ENCODE peak calls at places on chromosome 14, in six cellular contexts. C is EL, T is lower lobe of right lung, J is kidney epithelial cell, V is lung, S is GM10248. X is an unnamed sample.

GRCh38 chr14:100386121-100386520 is 63.0 kb downstream of the SLC25A47 start:
- DNase-seq in S (no peak), J (no peak), C (peak; percentile 60), V (no peak), T (no peak), X (no peak)

GRCh38 chr14:102949801-102950451 is 27.5 kb downstream of the AMN start:
- DNase-seq in S (no peak), C (no peak), J (no peak), V (no peak), T (no peak), X (no peak)

GRCh38 chr14:49984419-49984818 is 91.5 kb downstream of the ARF6 start:
- DNase-seq in C (no peak), T (no peak), S (no peak), V (no peak), J (no peak), X (no peak)

GRCh38 chr14:61911534-61911933 is 149.3 kb downstream of the SNAPC1 start:
- DNase-seq in J (no peak), T (no peak), V (no peak), C (no peak), S (no peak), X (no peak)

GRCh38 chr14:103074699-103075341 is 9.2 kb upstream of the LBHD2 start:
- DNase-seq in T (peak; percentile 96), J (no peak), S (peak; percentile 35), V (peak; percentile 82), C (no peak), X (peak; percentile 24)

GRCh38 chr14:100486025-100486828 is 101.0 kb downstream of the BEGAIN start:
- DNase-seq in J (no peak), S (peak; percentile 77), T (peak; percentile 60), C (peak; percentile 89), V (no peak), X (peak; percentile 65)

GRCh38 chr14:90567991-90568390 is 171.2 kb downstream of the CALM1 start:
- DNase-seq in T (no peak), J (no peak), S (no peak), V (no peak), C (no peak), X (no peak)

GRCh38 chr14:69711065-69711464 is 55.9 kb upstream of the SRSF5 start:
- DNase-seq in V (no peak), C (no peak), T (peak; percentile 68), J (no peak), S (no peak), X (no peak)

GRCh38 chr14:67532998-67533753 is at the start of gene PLEKHH1:
- DNase-seq in S (peak; percentile 75), J (no peak), T (peak; percentile 85), V (peak; percentile 65), C (peak; percentile 84), X (peak; percentile 58)

GRCh38 chr14:99628832-99629618 is 15.9 kb upstream of the HHIPL1 start:
- DNase-seq in S (peak; percentile 85), J (no peak), V (peak; percentile 74), C (peak; percentile 72), T (peak; percentile 85), X (peak; percentile 75)

GRCh38 chr14:106039400-106039799 is 513.0 kb downstream of the TMEM121 start:
- DNase-seq in C (no peak), J (no peak), T (peak; percentile 65), V (peak; percentile 45), S (peak; percentile 22), X (peak; percentile 48)

GRCh38 chr14:79093542-79093941 is 923.4 kb downstream of the NRXN3 start:
- DNase-seq in V (no peak), S (no peak), C (peak; percentile 33), J (no peak), T (no peak), X (no peak)

GRCh38 chr14:59228416-59228815 is 39.9 kb downstream of the DAAM1 start:
- DNase-seq in J (no peak), S (no peak), T (no peak), V (no peak), C (no peak), X (no peak)

GRCh38 chr14:43669355-43669754 is 837.7 kb downstream of the FSCB start:
- DNase-seq in V (no peak), C (no peak), S (no peak), T (no peak), J (no peak), X (no peak)

GRCh38 chr14:100261621-100262020 is 22.7 kb downstream of the YY1 start:
- DNase-seq in V (no peak), J (no peak), S (no peak), T (no peak), C (no peak), X (peak; percentile 61)

GRCh38 chr14:106094654-106095189 is 568.3 kb downstream of the TMEM121 start:
- DNase-seq in V (no peak), C (peak; percentile 1), T (no peak), J (no peak), S (peak; percentile 59), X (no peak)

GRCh38 chr14:72665259-72665658 is 228.6 kb downstream of the DPF3 start:
- DNase-seq in J (peak; percentile 98), V (no peak), S (no peak), C (peak; percentile 99), T (no peak), X (peak; percentile 16)

GRCh38 chr14:75318353-75318752 is 39.7 kb downstream of the FOS start:
- DNase-seq in S (no peak), J (no peak), T (no peak), V (no peak), C (no peak), X (no peak)

GRCh38 chr14:102097441-102098135 is 10.7 kb upstream of the HSP90AA1 start:
- DNase-seq in V (no peak), S (no peak), J (no peak), T (no peak), C (no peak), X (no peak)

GRCh38 chr14:93013368-93013719 is 90.4 kb downstream of the CHGA start:
- DNase-seq in C (peak; percentile 76), S (peak; percentile 57), T (no peak), V (no peak), J (no peak), X (peak; percentile 19)

GRCh38 chr14:65847065-65847847 is 434.7 kb downstream of the FUT8 start:
- DNase-seq in C (no peak), S (peak; percentile 42), T (no peak), J (no peak), V (no peak), X (peak; percentile 75)

GRCh38 chr14:90301580-90302181 is 30.1 kb downstream of the NRDE2 start:
- DNase-seq in V (no peak), C (peak; percentile 50), T (no peak), J (no peak), S (no peak), X (peak; percentile 18)

GRCh38 chr14:104076743-104077142 is 8.8 kb upstream of the ASPG start:
- DNase-seq in C (no peak), V (no peak), J (no peak), S (no peak), T (no peak), X (no peak)

GRCh38 chr14:101130861-101131260 is 227.3 kb upstream of the RTL1 start:
- DNase-seq in S (no peak), V (peak; percentile 16), J (no peak), C (no peak), T (peak; percentile 26), X (no peak)

GRCh38 chr14:37172024-37172869 is at the start of gene SLC25A21:
- DNase-seq in S (no peak), C (peak; percentile 82), V (peak; percentile 76), T (peak; percentile 76), J (peak; percentile 35), X (no peak)

GRCh38 chr14:95707327-95707726 is 6.6 kb downstream of the TCL1A start:
- DNase-seq in S (no peak), J (no peak), C (no peak), V (no peak), T (no peak), X (no peak)

GRCh38 chr14:61125314-61126082 is 144.5 kb downstream of the SLC38A6 start:
- DNase-seq in C (no peak), T (no peak), S (no peak), V (no peak), J (no peak), X (no peak)

GRCh38 chr14:34539407-34540180 is at the start of gene EAPP:
- DNase-seq in T (peak; percentile 100), S (peak; percentile 97), V (peak; percentile 99), C (peak; percentile 97), J (peak; percentile 89), X (peak; percentile 98)

GRCh38 chr14:49512147-49512551 is 74.0 kb downstream of the RPS29 start:
- DNase-seq in V (no peak), T (no peak), S (no peak), C (peak; percentile 74), J (peak; percentile 71), X (no peak)

GRCh38 chr14:23248601-23249000 is 10.9 kb downstream of the RNF212B start:
- DNase-seq in C (no peak), S (no peak), V (no peak), J (no peak), T (no peak), X (no peak)

GRCh38 chr14:61615743-61616523 is 79.4 kb upstream of the HIF1A start:
- DNase-seq in S (no peak), C (peak; percentile 29), V (no peak), J (peak; percentile 51), T (no peak), X (no peak)

GRCh38 chr14:51602176-51602759 is 49.4 kb upstream of the FRMD6 start:
- DNase-seq in V (no peak), C (no peak), S (no peak), J (no peak), T (no peak), X (peak; percentile 71)